ENCODE peak calls at places on chromosomes 4 and X, in four cellular contexts. X is KG1; M is activated CD4-positive, alpha-beta T cell treated with anti-CD3 and anti-CD28 coated beads for 1 hour; I is Kasumi-1. A is an unnamed sample.

GRCh38 chr4:2249526-2249991 is 7.6 kb upstream of the HAUS3 start:
- DNase-seq in X (no peak), M (peak), I (no peak), A (no peak)

GRCh38 chrX:107747596-107748161 is 27.9 kb downstream of the TSC22D3 start:
- DNase-seq in X (no peak), M (no peak), I (no peak), A (no peak)

GRCh38 chrX:75076429-75076828 is 79.7 kb downstream of the ABCB7 start:
- DNase-seq in X (no peak), M (no peak), I (no peak), A (no peak)

GRCh38 chr4:128825226-128825625 is 15.7 kb downstream of the JADE1 start:
- DNase-seq in X (no peak), M (no peak), I (no peak), A (no peak)

GRCh38 chr4:3434891-3435683 is 6.7 kb upstream of the HGFAC start:
- DNase-seq in X (no peak), M (no peak), I (no peak), A (no peak)

GRCh38 chrX:155314260-155314659 is 20.2 kb downstream of the CLIC2 start:
- DNase-seq in X (no peak), M (no peak), I (no peak), A (no peak)

GRCh38 chr4:102799816-102800215 is 27.5 kb downstream of the UBE2D3 start:
- DNase-seq in X (no peak), M (no peak), I (no peak), A (no peak)

GRCh38 chrX:107894038-107894437 is 68.4 kb downstream of the MID2 start:
- DNase-seq in X (no peak), M (no peak), I (peak), A (no peak)

GRCh38 chrX:14673236-14673635 is 143.9 kb downstream of the GLRA2 start:
- DNase-seq in X (no peak), M (no peak), I (no peak), A (no peak)

GRCh38 chr4:56112377-56112776 is 163.6 kb downstream of the CEP135 start:
- DNase-seq in X (no peak), M (no peak), I (no peak), A (no peak)

GRCh38 chr4:177554966-177555574 is 112.8 kb upstream of the AGA start:
- DNase-seq in X (no peak), M (no peak), I (peak), A (no peak)

GRCh38 chrX:57595381-57595811 is 3.6 kb downstream of the ZXDB start:
- DNase-seq in X (no peak), M (no peak), I (no peak), A (no peak)

GRCh38 chr4:105191621-105192210 is 45.0 kb downstream of the TET2 start:
- DNase-seq in X (no peak), M (no peak), I (peak), A (no peak)

GRCh38 chrX:28649541-28649940 is 62.3 kb downstream of the IL1RAPL1 start:
- DNase-seq in X (no peak), M (no peak), I (no peak), A (no peak)

GRCh38 chr4:121738780-121739547 is 26.0 kb downstream of the SMIM43 start:
- DNase-seq in X (no peak), M (no peak), I (no peak), A (no peak)

GRCh38 chr4:165359501-165359900 is 19.3 kb upstream of the CPE start:
- DNase-seq in X (no peak), M (no peak), I (peak), A (no peak)

GRCh38 chr4:100576570-100576969 is 58.7 kb upstream of the EMCN start:
- DNase-seq in X (no peak), M (no peak), I (peak), A (no peak)

GRCh38 chr4:3321295-3321889 is 28.6 kb downstream of the RGS12 start:
- DNase-seq in X (no peak), M (no peak), I (no peak), A (no peak)

GRCh38 chr4:98529970-98530569 is 128.3 kb downstream of the TSPAN5 start:
- DNase-seq in X (no peak), M (no peak), I (no peak), A (no peak)

GRCh38 chr4:1500966-1501753 is 94.9 kb upstream of the NKX1-1 start:
- DNase-seq in X (no peak), M (no peak), I (no peak), A (peak)

GRCh38 chr4:39613093-39613656 is 25.5 kb downstream of the SMIM14 start:
- DNase-seq in X (no peak), M (no peak), I (no peak), A (no peak)

GRCh38 chr4:68175562-68176155 is 46.0 kb upstream of the TMPRSS11F start:
- DNase-seq in X (peak), M (no peak), I (peak), A (no peak)

GRCh38 chr4:2365913-2366210 is 52.6 kb downstream of the ZFYVE28 start:
- DNase-seq in X (no peak), M (no peak), I (no peak), A (no peak)

GRCh38 chr4:85039526-85039925 is 73.0 kb upstream of the WDFY3 start:
- DNase-seq in X (no peak), M (no peak), I (no peak), A (no peak)

GRCh38 chr4:184763150-184763780 is 29.4 kb upstream of the CENPU start:
- DNase-seq in X (no peak), M (no peak), I (no peak), A (no peak)

GRCh38 chr4:142960134-142960533 is 114.0 kb upstream of the INPP4B start:
- DNase-seq in X (peak), M (no peak), I (no peak), A (no peak)

GRCh38 chr4:15805583-15806517 is 27.7 kb downstream of the CD38 start:
- DNase-seq in X (peak), M (no peak), I (peak), A (no peak)